ENCODE peak calls at places on chromosomes 7 and 10, in six cellular contexts. H, E, G, S, O and D are unnamed samples.

GRCh38 chr7:7237201-7237977 is 55.0 kb downstream of the C1GALT1 start:
- DNase-seq in S (no peak), O (no peak), G (no peak), E (no peak), H (no peak), D (no peak)

GRCh38 chr10:35795131-35795819 is 153.2 kb upstream of the FZD8 start:
- DNase-seq in E (peak), S (no peak), H (no peak), G (no peak), O (no peak), D (peak)

GRCh38 chr7:55641811-55642210 is 69.5 kb upstream of the VOPP1 start:
- DNase-seq in H (no peak), O (no peak), E (no peak), G (no peak), S (peak), D (no peak)

GRCh38 chr7:2807846-2808772 is 36.0 kb downstream of the GNA12 start:
- DNase-seq in O (no peak), E (no peak), H (no peak), S (no peak), G (no peak), D (no peak)

GRCh38 chr10:127738512-127739424 is 1.8 kb downstream of the FOXI2 start:
- DNase-seq in G (no peak), O (no peak), E (no peak), H (no peak), S (no peak), D (no peak)

GRCh38 chr7:116120839-116121238 is 89.5 kb upstream of the TES start:
- DNase-seq in H (no peak), E (no peak), S (no peak), G (no peak), O (no peak), D (no peak)

GRCh38 chr7:148185050-148185449 is 405.5 kb upstream of the C7orf33 start:
- DNase-seq in O (no peak), S (no peak), H (no peak), G (no peak), E (peak), D (peak)

GRCh38 chr7:17144313-17144712 is 154.1 kb upstream of the AHR start:
- DNase-seq in G (peak), E (no peak), S (peak), H (peak), O (no peak), D (peak)

GRCh38 chr10:12353399-12354027 is 4.2 kb downstream of the CAMK1D start:
- DNase-seq in H (no peak), E (no peak), G (no peak), S (peak), O (no peak), D (no peak)

GRCh38 chr7:137418841-137419240 is 75.3 kb upstream of the PTN start:
- DNase-seq in E (no peak), G (no peak), H (no peak), S (no peak), O (no peak), D (no peak)

GRCh38 chr10:98673156-98673765 is 226.5 kb upstream of the HPS1 start:
- DNase-seq in S (no peak), O (no peak), H (no peak), G (no peak), E (no peak), D (no peak)

GRCh38 chr7:73907554-73908122 is 46.7 kb downstream of the TMEM270 start:
- DNase-seq in O (no peak), H (no peak), E (no peak), G (no peak), S (no peak), D (no peak)

GRCh38 chr7:12158334-12159060 is 52.6 kb upstream of the TMEM106B start:
- DNase-seq in G (no peak), S (no peak), E (peak), O (no peak), H (no peak), D (peak)

GRCh38 chr7:143408247-143408685 is 390 bp downstream of the EPHA1 start:
- DNase-seq in S (no peak), E (no peak), O (no peak), H (no peak), G (no peak), D (no peak)

GRCh38 chr7:28137471-28137870 is 43.1 kb downstream of the JAZF1 start:
- DNase-seq in H (no peak), O (no peak), E (no peak), G (no peak), S (no peak), D (no peak)

GRCh38 chr10:12579954-12580858 is 230.9 kb downstream of the CAMK1D start:
- DNase-seq in O (no peak), E (no peak), G (no peak), H (no peak), S (no peak), D (no peak)

GRCh38 chr10:48794074-48794473 is 109.4 kb downstream of the WDFY4 start:
- DNase-seq in O (no peak), S (no peak), H (no peak), G (no peak), E (no peak), D (no peak)

GRCh38 chr10:122780391-122780790 is 65.3 kb downstream of the CUZD1 start:
- DNase-seq in S (no peak), H (no peak), O (no peak), E (peak), G (no peak), D (no peak)

GRCh38 chr10:116888380-116889055 is 39.2 kb downstream of the ENO4 start:
- DNase-seq in H (no peak), O (no peak), G (no peak), S (no peak), E (peak), D (peak)

GRCh38 chr7:2164156-2164555 is 68.6 kb downstream of the MAD1L1 start:
- DNase-seq in G (no peak), O (no peak), S (no peak), H (no peak), E (no peak), D (no peak)

GRCh38 chr10:71984798-71985388 is 20.7 kb downstream of the CHST3 start:
- DNase-seq in G (no peak), E (no peak), S (no peak), O (no peak), H (no peak), D (no peak)

GRCh38 chr10:7410306-7410799 is 481 bp downstream of the SFMBT2 start:
- DNase-seq in O (no peak), G (no peak), H (peak), S (peak), E (peak), D (no peak)

GRCh38 chr10:80137031-80137712 is 4.6 kb downstream of the PLAC9 start:
- DNase-seq in E (peak), O (no peak), G (no peak), H (no peak), S (no peak), D (no peak)